ENCODE peak calls at places on chromosomes 13 and 19, in ten cellular contexts. One of them, this sample, is unnamed.

GRCh38 chr19:42531313-42531712 is 3.0 kb upstream of the CEACAM1 start:
- DNase-seq in pancreas: no peak
- DNase-seq in CD8-positive, alpha-beta memory T cell: no peak
- DNase-seq in IMR-90: no peak
- DNase-seq in anterior cingulate cortex: no peak
- DNase-seq in fibroblast of pulmonary artery: no peak
- DNase-seq in hypothalamus: no peak
- DNase-seq in endothelial cell: no peak
- DNase-seq in naive thymus-derived CD8-positive, alpha-beta T cell: no peak
- DNase-seq in effector CD4-positive, alpha-beta T cell: no peak
- DNase-seq in this sample: no peak

GRCh38 chr13:43848250-43848649 is 31.3 kb downstream of the CCDC122 start:
- DNase-seq in effector CD4-positive, alpha-beta T cell: no peak
- DNase-seq in anterior cingulate cortex: no peak
- DNase-seq in IMR-90: peak
- DNase-seq in hypothalamus: no peak
- DNase-seq in fibroblast of pulmonary artery: peak
- DNase-seq in CD8-positive, alpha-beta memory T cell: no peak
- DNase-seq in pancreas: no peak
- DNase-seq in endothelial cell: no peak
- DNase-seq in naive thymus-derived CD8-positive, alpha-beta T cell: no peak
- DNase-seq in this sample: no peak

GRCh38 chr13:57666131-57666530 is 34.6 kb downstream of the PCDH17 start:
- DNase-seq in naive thymus-derived CD8-positive, alpha-beta T cell: no peak
- DNase-seq in anterior cingulate cortex: no peak
- DNase-seq in effector CD4-positive, alpha-beta T cell: no peak
- DNase-seq in endothelial cell: no peak
- DNase-seq in hypothalamus: no peak
- DNase-seq in CD8-positive, alpha-beta memory T cell: no peak
- DNase-seq in pancreas: no peak
- DNase-seq in IMR-90: no peak
- DNase-seq in fibroblast of pulmonary artery: no peak
- DNase-seq in this sample: peak

GRCh38 chr19:16470541-16470910 is 1.2 kb downstream of the EPS15L1 start:
- DNase-seq in anterior cingulate cortex: no peak
- DNase-seq in effector CD4-positive, alpha-beta T cell: no peak
- DNase-seq in IMR-90: no peak
- DNase-seq in fibroblast of pulmonary artery: no peak
- DNase-seq in endothelial cell: no peak
- DNase-seq in CD8-positive, alpha-beta memory T cell: no peak
- DNase-seq in pancreas: no peak
- DNase-seq in hypothalamus: no peak
- DNase-seq in naive thymus-derived CD8-positive, alpha-beta T cell: no peak
- DNase-seq in this sample: peak

GRCh38 chr19:29662604-29663404 is 2.5 kb upstream of the PLEKHF1 start:
- DNase-seq in effector CD4-positive, alpha-beta T cell: no peak
- DNase-seq in hypothalamus: no peak
- DNase-seq in fibroblast of pulmonary artery: peak
- DNase-seq in naive thymus-derived CD8-positive, alpha-beta T cell: no peak
- DNase-seq in endothelial cell: no peak
- DNase-seq in pancreas: peak
- DNase-seq in CD8-positive, alpha-beta memory T cell: no peak
- DNase-seq in anterior cingulate cortex: no peak
- DNase-seq in IMR-90: peak
- DNase-seq in this sample: peak

GRCh38 chr13:42812311-42812710 is 30.9 kb downstream of the FAM216B start:
- DNase-seq in endothelial cell: no peak
- DNase-seq in effector CD4-positive, alpha-beta T cell: no peak
- DNase-seq in naive thymus-derived CD8-positive, alpha-beta T cell: no peak
- DNase-seq in anterior cingulate cortex: no peak
- DNase-seq in IMR-90: no peak
- DNase-seq in hypothalamus: no peak
- DNase-seq in CD8-positive, alpha-beta memory T cell: no peak
- DNase-seq in pancreas: no peak
- DNase-seq in fibroblast of pulmonary artery: no peak
- DNase-seq in this sample: no peak

GRCh38 chr13:51605698-51606097 is 21.4 kb downstream of the WDFY2 start:
- DNase-seq in effector CD4-positive, alpha-beta T cell: no peak
- DNase-seq in hypothalamus: no peak
- DNase-seq in fibroblast of pulmonary artery: no peak
- DNase-seq in pancreas: no peak
- DNase-seq in endothelial cell: no peak
- DNase-seq in CD8-positive, alpha-beta memory T cell: no peak
- DNase-seq in IMR-90: no peak
- DNase-seq in anterior cingulate cortex: no peak
- DNase-seq in naive thymus-derived CD8-positive, alpha-beta T cell: no peak
- DNase-seq in this sample: no peak

GRCh38 chr13:109868583-109869311 is 82.4 kb upstream of the IRS2 start:
- DNase-seq in naive thymus-derived CD8-positive, alpha-beta T cell: no peak
- DNase-seq in IMR-90: peak
- DNase-seq in pancreas: no peak
- DNase-seq in anterior cingulate cortex: no peak
- DNase-seq in CD8-positive, alpha-beta memory T cell: no peak
- DNase-seq in effector CD4-positive, alpha-beta T cell: no peak
- DNase-seq in hypothalamus: no peak
- DNase-seq in endothelial cell: no peak
- DNase-seq in fibroblast of pulmonary artery: peak
- DNase-seq in this sample: no peak

GRCh38 chr13:20272571-20273171 is 40.6 kb upstream of the GJB6 start:
- DNase-seq in IMR-90: no peak
- DNase-seq in pancreas: no peak
- DNase-seq in anterior cingulate cortex: no peak
- DNase-seq in effector CD4-positive, alpha-beta T cell: no peak
- DNase-seq in CD8-positive, alpha-beta memory T cell: no peak
- DNase-seq in hypothalamus: no peak
- DNase-seq in endothelial cell: no peak
- DNase-seq in fibroblast of pulmonary artery: no peak
- DNase-seq in naive thymus-derived CD8-positive, alpha-beta T cell: no peak
- DNase-seq in this sample: no peak

GRCh38 chr19:8612807-8613171 is 2.3 kb upstream of the ADAMTS10 start:
- DNase-seq in fibroblast of pulmonary artery: no peak
- DNase-seq in CD8-positive, alpha-beta memory T cell: no peak
- DNase-seq in IMR-90: no peak
- DNase-seq in hypothalamus: no peak
- DNase-seq in anterior cingulate cortex: no peak
- DNase-seq in naive thymus-derived CD8-positive, alpha-beta T cell: peak
- DNase-seq in endothelial cell: no peak
- DNase-seq in pancreas: no peak
- DNase-seq in effector CD4-positive, alpha-beta T cell: no peak
- DNase-seq in this sample: no peak

GRCh38 chr19:16609511-16609910 is 18.5 kb downstream of the MED26 start:
- DNase-seq in anterior cingulate cortex: no peak
- DNase-seq in fibroblast of pulmonary artery: no peak
- DNase-seq in pancreas: no peak
- DNase-seq in effector CD4-positive, alpha-beta T cell: no peak
- DNase-seq in IMR-90: no peak
- DNase-seq in hypothalamus: no peak
- DNase-seq in naive thymus-derived CD8-positive, alpha-beta T cell: no peak
- DNase-seq in endothelial cell: no peak
- DNase-seq in CD8-positive, alpha-beta memory T cell: no peak
- DNase-seq in this sample: no peak

GRCh38 chr19:19386373-19386869 is 19.1 kb upstream of the GATAD2A start:
- DNase-seq in effector CD4-positive, alpha-beta T cell: no peak
- DNase-seq in endothelial cell: no peak
- DNase-seq in hypothalamus: no peak
- DNase-seq in fibroblast of pulmonary artery: no peak
- DNase-seq in IMR-90: no peak
- DNase-seq in pancreas: no peak
- DNase-seq in anterior cingulate cortex: no peak
- DNase-seq in naive thymus-derived CD8-positive, alpha-beta T cell: peak
- DNase-seq in CD8-positive, alpha-beta memory T cell: peak
- DNase-seq in this sample: peak

GRCh38 chr13:62629618-62630017 is 1214.0 kb upstream of the PCDH20 start:
- DNase-seq in naive thymus-derived CD8-positive, alpha-beta T cell: no peak
- DNase-seq in pancreas: no peak
- DNase-seq in effector CD4-positive, alpha-beta T cell: no peak
- DNase-seq in IMR-90: no peak
- DNase-seq in anterior cingulate cortex: no peak
- DNase-seq in hypothalamus: no peak
- DNase-seq in endothelial cell: no peak
- DNase-seq in fibroblast of pulmonary artery: no peak
- DNase-seq in CD8-positive, alpha-beta memory T cell: no peak
- DNase-seq in this sample: peak

GRCh38 chr13:21671793-21672680 is 1.2 kb downstream of the FGF9 start:
- DNase-seq in endothelial cell: no peak
- DNase-seq in effector CD4-positive, alpha-beta T cell: no peak
- DNase-seq in anterior cingulate cortex: no peak
- DNase-seq in CD8-positive, alpha-beta memory T cell: no peak
- DNase-seq in hypothalamus: no peak
- DNase-seq in pancreas: no peak
- DNase-seq in IMR-90: no peak
- DNase-seq in naive thymus-derived CD8-positive, alpha-beta T cell: no peak
- DNase-seq in fibroblast of pulmonary artery: no peak
- DNase-seq in this sample: peak

GRCh38 chr13:28545583-28546333 is 50.8 kb upstream of the FLT1 start:
- DNase-seq in IMR-90: no peak
- DNase-seq in naive thymus-derived CD8-positive, alpha-beta T cell: no peak
- DNase-seq in pancreas: no peak
- DNase-seq in endothelial cell: no peak
- DNase-seq in CD8-positive, alpha-beta memory T cell: no peak
- DNase-seq in effector CD4-positive, alpha-beta T cell: no peak
- DNase-seq in hypothalamus: no peak
- DNase-seq in fibroblast of pulmonary artery: no peak
- DNase-seq in anterior cingulate cortex: no peak
- DNase-seq in this sample: no peak

GRCh38 chr13:78595458-78595818 is 7.9 kb downstream of the POU4F1 start:
- DNase-seq in hypothalamus: no peak
- DNase-seq in anterior cingulate cortex: no peak
- DNase-seq in naive thymus-derived CD8-positive, alpha-beta T cell: no peak
- DNase-seq in pancreas: no peak
- DNase-seq in effector CD4-positive, alpha-beta T cell: no peak
- DNase-seq in endothelial cell: no peak
- DNase-seq in fibroblast of pulmonary artery: no peak
- DNase-seq in CD8-positive, alpha-beta memory T cell: no peak
- DNase-seq in IMR-90: no peak
- DNase-seq in this sample: no peak

GRCh38 chr13:66492479-66492878 is 737.7 kb downstream of the PCDH9 start:
- DNase-seq in endothelial cell: peak
- DNase-seq in anterior cingulate cortex: no peak
- DNase-seq in IMR-90: no peak
- DNase-seq in hypothalamus: no peak
- DNase-seq in effector CD4-positive, alpha-beta T cell: no peak
- DNase-seq in CD8-positive, alpha-beta memory T cell: no peak
- DNase-seq in naive thymus-derived CD8-positive, alpha-beta T cell: no peak
- DNase-seq in pancreas: no peak
- DNase-seq in fibroblast of pulmonary artery: no peak
- DNase-seq in this sample: peak

GRCh38 chr13:66977156-66977555 is 253.0 kb downstream of the PCDH9 start:
- DNase-seq in effector CD4-positive, alpha-beta T cell: no peak
- DNase-seq in fibroblast of pulmonary artery: no peak
- DNase-seq in CD8-positive, alpha-beta memory T cell: no peak
- DNase-seq in IMR-90: peak
- DNase-seq in anterior cingulate cortex: peak
- DNase-seq in naive thymus-derived CD8-positive, alpha-beta T cell: no peak
- DNase-seq in pancreas: no peak
- DNase-seq in hypothalamus: no peak
- DNase-seq in endothelial cell: no peak
- DNase-seq in this sample: peak

GRCh38 chr19:1066251-1066747 is 668 bp upstream of the ARHGAP45 start:
- DNase-seq in effector CD4-positive, alpha-beta T cell: no peak
- DNase-seq in anterior cingulate cortex: no peak
- DNase-seq in hypothalamus: no peak
- DNase-seq in naive thymus-derived CD8-positive, alpha-beta T cell: no peak
- DNase-seq in CD8-positive, alpha-beta memory T cell: peak
- DNase-seq in pancreas: no peak
- DNase-seq in endothelial cell: no peak
- DNase-seq in IMR-90: no peak
- DNase-seq in fibroblast of pulmonary artery: no peak
- DNase-seq in this sample: no peak

GRCh38 chr13:21232196-21232595 is 55.7 kb downstream of the MRPL57 start:
- DNase-seq in naive thymus-derived CD8-positive, alpha-beta T cell: no peak
- DNase-seq in hypothalamus: no peak
- DNase-seq in effector CD4-positive, alpha-beta T cell: no peak
- DNase-seq in pancreas: no peak
- DNase-seq in fibroblast of pulmonary artery: peak
- DNase-seq in anterior cingulate cortex: no peak
- DNase-seq in CD8-positive, alpha-beta memory T cell: no peak
- DNase-seq in endothelial cell: no peak
- DNase-seq in IMR-90: peak
- DNase-seq in this sample: no peak